ENCODE peak calls at places on chromosome 1, in ten cellular contexts. R is GM12892; X is COR-L47; G is NCI-H446 treated with DMSO at 0.1 percent for 48 hours; B is activated naive CD4-positive, alpha-beta T cell; I is Calu3; U is dermis blood vessel endothelial cell; N is HFFc6; D is OCI-LY7; Q is activated gamma-delta T cell treated with anti-CD3 and anti-CD28 coated beads, Interleukin-2, amount 50 U/mL, for 16 hours. A is an unnamed sample.

GRCh38 chr1:13616234-13616633 is 32.6 kb downstream of the PDPN start:
- DNase-seq in R (no peak), X (no peak), G (no peak), B (no peak), I (no peak), U (no peak), N (no peak), D (no peak), Q (no peak), A (no peak)

GRCh38 chr1:172266528-172267174 is 153.8 kb upstream of the C1orf105 start:
- DNase-seq in R (no peak), X (no peak), G (no peak), B (no peak), I (no peak), U (no peak), N (no peak), D (no peak), Q (no peak), A (no peak)

GRCh38 chr1:199083680-199084079 is 444.8 kb downstream of the PTPRC start:
- DNase-seq in R (no peak), X (no peak), G (no peak), B (no peak), I (no peak), U (no peak), N (peak), D (no peak), Q (no peak), A (no peak)

GRCh38 chr1:234585333-234586055 is 24.5 kb downstream of the IRF2BP2 start:
- DNase-seq in R (no peak), X (no peak), G (no peak), B (no peak), I (no peak), U (no peak), N (no peak), D (no peak), Q (no peak), A (no peak)

GRCh38 chr1:19468397-19468956 is 16.9 kb downstream of the CAPZB start:
- DNase-seq in R (no peak), X (no peak), G (no peak), B (peak), I (peak), U (no peak), N (no peak), D (no peak), Q (peak), A (no peak)

GRCh38 chr1:35631396-35631795 is 9.9 kb downstream of the PSMB2 start:
- DNase-seq in R (no peak), X (no peak), G (no peak), B (no peak), I (no peak), U (no peak), N (no peak), D (no peak), Q (no peak), A (no peak)

GRCh38 chr1:200949626-200950025 is 54.9 kb downstream of the INAVA start:
- DNase-seq in R (no peak), X (no peak), G (no peak), B (no peak), I (no peak), U (no peak), N (no peak), D (no peak), Q (no peak), A (no peak)

GRCh38 chr1:175129182-175129581 is 61.5 kb downstream of the TNN start:
- DNase-seq in R (no peak), X (no peak), G (peak), B (no peak), I (no peak), U (no peak), N (peak), D (no peak), Q (no peak), A (peak)

GRCh38 chr1:25661043-25661807 is 44.6 kb downstream of the MAN1C1 start:
- DNase-seq in R (no peak), X (no peak), G (no peak), B (no peak), I (no peak), U (no peak), N (no peak), D (no peak), Q (no peak), A (no peak)

GRCh38 chr1:37691497-37692077 is 729 bp upstream of the CDCA8 start:
- DNase-seq in R (no peak), X (peak), G (no peak), B (no peak), I (peak), U (peak), N (peak), D (peak), Q (peak), A (no peak)

GRCh38 chr1:81453345-81453703 is 347.4 kb upstream of the ADGRL2 start:
- DNase-seq in R (no peak), X (no peak), G (no peak), B (no peak), I (no peak), U (no peak), N (no peak), D (no peak), Q (no peak), A (no peak)

GRCh38 chr1:206012086-206012859 is 9.1 kb upstream of the RAB7B start:
- DNase-seq in R (no peak), X (no peak), G (no peak), B (no peak), I (peak), U (no peak), N (no peak), D (peak), Q (no peak), A (no peak)

GRCh38 chr1:5757177-5757820 is 234.9 kb downstream of the NPHP4 start:
- DNase-seq in R (no peak), X (no peak), G (no peak), B (no peak), I (no peak), U (no peak), N (no peak), D (no peak), Q (no peak), A (no peak)

GRCh38 chr1:9822897-9823692 is 670 bp downstream of the CLSTN1 start:
- DNase-seq in R (no peak), X (peak), G (no peak), B (no peak), I (peak), U (peak), N (no peak), D (peak), Q (no peak), A (no peak)

GRCh38 chr1:94646786-94647555 is 105.4 kb upstream of the F3 start:
- DNase-seq in R (no peak), X (no peak), G (no peak), B (no peak), I (no peak), U (no peak), N (peak), D (no peak), Q (no peak), A (no peak)

GRCh38 chr1:27574871-27575831 is 28.8 kb downstream of the AHDC1 start:
- DNase-seq in R (no peak), X (peak), G (no peak), B (no peak), I (peak), U (peak), N (peak), D (no peak), Q (no peak), A (no peak)

GRCh38 chr1:165828103-165828558 is 717 bp downstream of the UCK2 start:
- DNase-seq in R (peak), X (peak), G (peak), B (no peak), I (peak), U (peak), N (peak), D (peak), Q (peak), A (no peak)

GRCh38 chr1:246210751-246211150 is 296.3 kb downstream of the SMYD3 start:
- DNase-seq in R (no peak), X (peak), G (no peak), B (no peak), I (peak), U (peak), N (no peak), D (no peak), Q (no peak), A (no peak)

GRCh38 chr1:180912211-180912800 is 391 bp upstream of the KIAA1614 start:
- DNase-seq in R (no peak), X (no peak), G (no peak), B (no peak), I (peak), U (peak), N (peak), D (no peak), Q (no peak), A (no peak)

GRCh38 chr1:14281412-14281811 is 317.1 kb upstream of the KAZN start:
- DNase-seq in R (no peak), X (no peak), G (no peak), B (no peak), I (no peak), U (no peak), N (no peak), D (no peak), Q (no peak), A (no peak)

GRCh38 chr1:168637350-168637991 is 61.1 kb downstream of the XCL1 start:
- DNase-seq in R (no peak), X (peak), G (peak), B (no peak), I (peak), U (peak), N (peak), D (peak), Q (no peak), A (peak)

GRCh38 chr1:109803901-109804331 is 40.2 kb upstream of the EPS8L3 start:
- DNase-seq in R (no peak), X (no peak), G (no peak), B (no peak), I (no peak), U (peak), N (no peak), D (no peak), Q (no peak), A (no peak)

GRCh38 chr1:180168786-180169640 is 14.3 kb downstream of the QSOX1 start:
- DNase-seq in R (peak), X (peak), G (no peak), B (no peak), I (peak), U (peak), N (no peak), D (peak), Q (no peak), A (peak)

GRCh38 chr1:175482072-175482451 is 261.3 kb downstream of the TNR start:
- DNase-seq in R (no peak), X (no peak), G (no peak), B (no peak), I (no peak), U (peak), N (no peak), D (no peak), Q (no peak), A (no peak)

GRCh38 chr1:23810818-23811420 is 10.4 kb upstream of the GALE start:
- DNase-seq in R (peak), X (no peak), G (no peak), B (no peak), I (peak), U (peak), N (no peak), D (peak), Q (peak), A (no peak)

GRCh38 chr1:150109567-150109966 is 40.1 kb upstream of the PLEKHO1 start:
- DNase-seq in R (no peak), X (no peak), G (no peak), B (no peak), I (no peak), U (peak), N (no peak), D (no peak), Q (no peak), A (no peak)

GRCh38 chr1:51850420-51851297 is 27.9 kb downstream of the NRDC start:
- DNase-seq in R (no peak), X (peak), G (no peak), B (no peak), I (no peak), U (peak), N (no peak), D (no peak), Q (no peak), A (peak)

A was measured in DMS 273 treated with DMSO at 0.1 percent for 48 hours.